ENCODE peak calls at places on chromosomes 2 and 18, in five cellular contexts. V is H1, A is IMR-90, T is neuronal stem cell, N is trophoblast cell. O is an unnamed sample. For H3K4me1, the result is how much of the 10 kb centered on the place peaks cover.

GRCh38 chr18:36717422-36718110 is 111.2 kb downstream of the TPGS2 start:
- DNase-seq in V (no peak), A (no peak), T (no peak), N (no peak), O (no peak)

GRCh38 chr2:7572460-7572859 is 655.2 kb downstream of the RNF144A start:
- DNase-seq in V (no peak), A (no peak), T (no peak), N (no peak), O (no peak)

GRCh38 chr2:10457846-10458563 is 9.9 kb upstream of the ODC1 start:
- DNase-seq in V (no peak), A (peak), T (no peak), N (no peak), O (no peak)

GRCh38 chr2:57981369-57981768 is 65.2 kb upstream of the VRK2 start:
- DNase-seq in V (no peak), A (peak), T (no peak), N (no peak), O (no peak)

GRCh38 chr2:37377187-37377532 is 32.7 kb downstream of the QPCT start:
- DNase-seq in V (no peak), A (peak), T (no peak), N (no peak), O (peak)

GRCh38 chr2:199469514-199470360 is 12.0 kb upstream of the SATB2 start:
- DNase-seq in V (no peak), A (no peak), T (peak), N (no peak), O (no peak)

GRCh38 chr18:35851286-35851967 is 121.1 kb upstream of the RMP24 start:
- DNase-seq in V (peak), A (no peak), T (no peak), N (no peak), O (no peak)

GRCh38 chr18:9638886-9639285 is 24.5 kb upstream of the PPP4R1 start:
- DNase-seq in V (no peak), A (no peak), T (no peak), N (no peak), O (no peak)

GRCh38 chr2:172478353-172478752 is 51.0 kb downstream of the ITGA6 start:
- DNase-seq in V (no peak), A (no peak), T (no peak), N (no peak), O (no peak)

GRCh38 chr2:69636395-69636794 is 7.1 kb downstream of the AAK1 start:
- DNase-seq in V (no peak), A (no peak), T (no peak), N (no peak), O (no peak)

GRCh38 chr2:128736689-128737545 is 418.2 kb upstream of the HS6ST1 start:
- DNase-seq in V (peak), A (peak), T (peak), N (peak), O (peak)

GRCh38 chr2:239440511-239440959 is 39.7 kb upstream of the HDAC4 start:
- DNase-seq in V (no peak), A (no peak), T (peak), N (no peak), O (no peak)

GRCh38 chr2:214034417-214034816 is 376.4 kb upstream of the VWC2L start:
- DNase-seq in V (no peak), A (no peak), T (no peak), N (no peak), O (no peak)

GRCh38 chr2:224284134-224284946 is 117.6 kb downstream of the FAM124B start:
- DNase-seq in V (no peak), A (peak), T (peak), N (peak), O (peak)

GRCh38 chr2:160387558-160388262 is 105.9 kb downstream of the RBMS1 start:
- DNase-seq in V (no peak), A (peak), T (no peak), N (no peak), O (peak)

GRCh38 chr2:85216927-85217326 is 83.7 kb downstream of the TCF7L1 start:
- DNase-seq in V (no peak), A (no peak), T (no peak), N (no peak), O (no peak)

GRCh38 chr2:23385351-23385747 is 370 bp downstream of the KLHL29 start:
- DNase-seq in V (no peak), A (peak), T (no peak), N (peak), O (peak)

GRCh38 chr18:77870238-77870637 is 620.6 kb downstream of the GALR1 start:
- DNase-seq in V (no peak), A (no peak), T (no peak), N (no peak), O (no peak)

GRCh38 chr18:48475635-48476549 is 62.9 kb upstream of the CTIF start:
- DNase-seq in V (peak), A (peak), T (peak), N (peak), O (peak)

GRCh38 chr18:39191931-39192330 is 1626.3 kb upstream of the CELF4 start:
- DNase-seq in V (no peak), A (no peak), T (no peak), N (no peak), O (no peak)

GRCh38 chr2:50727940-50728339 is 304.0 kb downstream of the NRXN1 start:
- DNase-seq in V (no peak), A (no peak), T (no peak), N (no peak), O (no peak)

GRCh38 chr2:25323042-25323514 is 18.6 kb downstream of the DNMT3A start:
- DNase-seq in V (peak), A (peak), T (no peak), N (peak), O (peak)

GRCh38 chr2:43178602-43179542 is 47.5 kb downstream of the ZFP36L2 start:
- DNase-seq in V (peak), A (peak), T (no peak), N (peak), O (peak)

GRCh38 chr2:189149981-189150380 is 29.6 kb downstream of the COL5A2 start:
- DNase-seq in V (no peak), A (peak), T (no peak), N (no peak), O (peak)

GRCh38 chr2:11019614-11020013 is 107.9 kb downstream of the KCNF1 start:
- DNase-seq in V (no peak), A (no peak), T (no peak), N (no peak), O (no peak)

GRCh38 chr2:36562973-36563532 is 34.9 kb downstream of the FEZ2 start:
- DNase-seq in V (no peak), A (peak), T (no peak), N (peak), O (peak)

GRCh38 chr18:702957-703659 is 9.3 kb downstream of the ENOSF1 start:
- DNase-seq in V (no peak), A (peak), T (no peak), N (no peak), O (peak)

GRCh38 chr2:235526166-235526565 is 32.3 kb downstream of the AGAP1 start:
- DNase-seq in V (no peak), A (no peak), T (no peak), N (no peak), O (no peak)

GRCh38 chr2:106770986-106771385 is 115.0 kb downstream of the ST6GAL2 start:
- DNase-seq in V (no peak), A (no peak), T (no peak), N (no peak), O (no peak)

GRCh38 chr2:106771811-106772210 is 114.2 kb downstream of the ST6GAL2 start:
- DNase-seq in V (no peak), A (no peak), T (no peak), N (no peak), O (no peak)
- H3K14ac ChIP-seq in V (no peak), A (no peak), T (no peak), N (no peak), O (no peak)

GRCh38 chr2:28276807-28277206 is 115.9 kb upstream of the FOSL2 start:
- DNase-seq in V (no peak), A (peak), T (no peak), N (no peak), O (peak)

GRCh38 chr2:28277466-28277865 is 115.2 kb upstream of the FOSL2 start:
- DNase-seq in V (no peak), A (no peak), T (no peak), N (no peak), O (no peak)

GRCh38 chr2:28273751-28274150 is 118.9 kb upstream of the FOSL2 start:
- DNase-seq in V (no peak), A (no peak), T (no peak), N (no peak), O (no peak)

GRCh38 chr2:28276076-28276618 is 116.5 kb upstream of the FOSL2 start:
- DNase-seq in V (no peak), A (peak), T (no peak), N (peak), O (peak)

GRCh38 chr2:28274911-28275685 is 117.6 kb upstream of the FOSL2 start:
- DNase-seq in V (peak), A (peak), T (no peak), N (no peak), O (peak)
- H3K4me3 ChIP-seq in V (no peak), A (no peak), T (no peak), N (no peak), O (peak)

GRCh38 chr18:69590150-69590549 is 189.5 kb downstream of the DOK6 start:
- DNase-seq in V (no peak), A (peak), T (no peak), N (no peak), O (no peak)
- H3K4me1 ChIP-seq in V (under half), A (under half), T (under half), N (under half), O (under half)

GRCh38 chr2:112583497-112584133 is 794 bp upstream of the CHCHD5 start:
- DNase-seq in V (no peak), A (no peak), T (no peak), N (no peak), O (peak)
- H3K14ac ChIP-seq in V (no peak), A (peak), T (no peak), N (peak), O (no peak)

DNA sequence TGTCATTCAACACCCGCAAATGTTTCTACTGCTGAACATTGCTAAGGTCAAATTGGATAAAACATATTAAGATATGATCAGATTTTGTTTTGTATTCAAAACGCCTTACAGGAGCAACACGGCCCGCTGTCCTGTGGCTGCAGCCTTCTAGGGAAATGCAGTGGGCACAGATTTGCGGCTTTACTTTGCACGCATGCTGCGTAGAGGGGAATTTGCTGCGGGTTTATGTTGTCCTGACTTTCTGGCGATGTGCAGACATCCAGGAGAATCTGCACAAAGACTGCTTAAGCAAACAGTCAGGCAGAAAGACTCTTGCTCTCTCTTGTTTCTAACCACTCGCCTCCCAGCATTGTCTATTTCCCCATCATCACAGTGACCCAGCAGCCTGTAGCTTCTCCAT is 88.3 kb downstream of the LRRC30 start:
- DNase-seq in V (no peak), A (no peak), T (no peak), N (no peak), O (no peak)
- H3K4me3 ChIP-seq in V (no peak), A (no peak), T (no peak), N (no peak), O (no peak)

DNA sequence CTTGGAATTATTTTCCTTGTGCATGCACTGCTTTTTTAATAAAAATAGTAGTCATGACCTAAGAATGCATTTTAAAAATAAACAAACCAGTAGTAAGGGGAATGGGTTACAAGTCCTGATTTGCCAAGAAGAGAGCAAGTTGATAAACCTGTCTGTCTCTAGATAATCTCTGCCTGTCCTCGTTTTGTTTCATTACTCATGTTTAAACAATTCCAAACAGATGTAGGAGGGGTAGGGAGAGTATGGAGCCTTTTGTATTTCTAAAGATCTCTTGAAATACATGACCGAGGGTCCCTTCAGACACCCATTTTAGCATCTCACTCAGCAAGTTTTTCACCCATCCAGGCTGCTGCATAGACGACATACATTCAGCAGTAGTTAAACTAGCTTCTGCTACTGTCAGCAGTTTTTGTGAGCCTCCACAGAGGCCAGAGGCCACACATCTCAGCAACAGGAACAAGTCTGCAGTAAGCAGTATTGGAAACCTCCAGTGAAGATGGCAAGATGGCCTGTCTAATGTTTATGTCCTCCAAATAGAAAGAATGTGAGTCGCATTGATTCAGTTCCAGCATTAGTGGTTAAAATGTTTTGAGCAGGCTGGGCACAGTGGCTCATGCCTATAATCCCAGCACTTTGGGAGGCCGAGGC is 2.3 kb upstream of the EXOC6B start:
- DNase-seq in V (no peak), A (peak), T (no peak), N (peak), O (peak)
- H3K4me1 ChIP-seq in V (under half), A (under half), T (under half), N (under half), O (under half)

DNA sequence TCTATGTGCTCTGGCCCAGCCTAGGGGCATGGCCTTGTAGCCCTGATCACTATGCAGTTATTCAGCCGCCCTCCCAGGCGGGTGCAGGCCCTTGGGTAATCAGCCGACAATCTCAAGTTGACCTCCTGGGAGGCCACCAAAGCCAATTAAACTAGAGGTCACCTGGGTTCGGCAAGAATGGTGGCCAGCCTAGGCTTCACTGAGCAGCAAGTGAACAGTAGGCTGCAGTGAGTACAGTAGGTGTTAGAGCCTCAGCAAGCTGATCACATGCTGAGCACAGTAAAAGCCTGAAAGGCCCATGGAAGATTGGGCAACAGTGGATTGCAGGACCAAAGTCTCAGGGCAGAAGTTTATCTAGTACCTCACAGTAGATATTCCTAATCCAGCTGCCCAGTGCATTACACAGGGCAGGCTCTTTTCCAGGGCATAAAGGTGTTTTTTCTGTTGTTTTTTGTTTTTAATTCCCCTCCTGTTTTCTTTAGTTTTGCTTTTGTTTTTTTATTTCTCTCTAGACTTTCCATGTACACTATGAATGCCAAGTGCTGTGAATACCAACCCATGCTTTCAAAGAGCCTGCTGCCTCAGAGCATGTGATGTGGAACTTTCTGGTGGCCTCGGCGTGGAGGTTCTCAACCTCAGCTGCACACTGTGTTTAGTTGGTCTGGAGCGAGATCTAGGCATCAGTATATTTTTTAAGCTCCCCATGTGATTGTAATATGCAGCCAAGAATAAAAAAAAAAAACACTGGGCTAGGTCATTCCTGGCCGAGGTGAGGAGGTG is 55.9 kb upstream of the ATL2 start:
- DNase-seq in V (no peak), A (no peak), T (no peak), N (peak), O (no peak)
- H3K14ac ChIP-seq in V (no peak), A (no peak), T (no peak), N (no peak), O (no peak)

DNA sequence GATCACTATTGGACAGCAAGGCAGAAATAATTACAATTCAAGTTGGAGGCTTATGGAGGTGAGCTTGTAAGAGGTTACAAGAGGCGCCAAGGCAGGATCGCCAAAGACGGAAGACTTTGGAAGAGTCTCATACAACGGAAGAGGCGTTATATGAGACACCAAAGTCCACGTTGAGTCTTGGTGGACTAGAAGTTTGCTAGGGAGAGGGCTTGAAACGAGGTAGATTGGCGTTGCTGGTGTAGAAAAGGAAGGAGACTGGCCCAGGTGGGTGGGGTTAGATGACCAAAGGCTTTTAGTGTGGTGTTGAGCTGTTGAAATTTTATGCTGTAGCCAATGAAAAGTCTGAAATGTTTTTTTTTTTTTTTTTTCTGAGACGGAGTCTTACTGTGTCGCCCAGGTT is 1.4 kb downstream of the MSH2 start:
- DNase-seq in V (no peak), A (no peak), T (no peak), N (no peak), O (no peak)
- H3K4me3 ChIP-seq in V (peak), A (no peak), T (peak), N (no peak), O (no peak)

O was measured in mesenchymal stem cell.